ENCODE peak calls at places on chromosomes 3 and 15, in eight cellular contexts. L is colonic mucosa, Z is lower lobe of right lung, Y is body of pancreas, Q is endothelial cell of umbilical vein, D is thoracic aorta, O is stomach, U is gastrocnemius medialis. M is an unnamed sample. For H3K9me3, the result is how much of the 10 kb centered on the place peaks cover.

GRCh38 chr3:171829841-171830559 is 13.1 kb upstream of the TMEM212 start:
- DNase-seq in D (no peak), Y (peak), O (peak), U (peak), Q (peak), Z (peak), L (peak), M (peak)

GRCh38 chr3:170555329-170555728 is 30.5 kb downstream of the SLC7A14 start:
- DNase-seq in Q (no peak), Z (no peak), L (no peak), U (no peak), D (no peak), O (no peak), Y (no peak), M (no peak)

GRCh38 chr3:186746008-186746407 is 28.8 kb downstream of the KNG1 start:
- DNase-seq in D (no peak), U (peak), Q (peak), L (peak), O (peak), Y (peak), Z (peak), M (no peak)

GRCh38 chr15:61327019-61327631 is 98.0 kb upstream of the RORA start:
- DNase-seq in Y (no peak), U (peak), Z (no peak), Q (no peak), O (no peak), L (no peak), D (no peak), M (no peak)

GRCh38 chr15:55917881-55918296 is 75.5 kb downstream of the NEDD4 start:
- DNase-seq in O (peak), Z (no peak), L (peak), Y (no peak), Q (peak), U (peak), D (no peak), M (no peak)

GRCh38 chr3:114496021-114496434 is 202.2 kb downstream of the TIGIT start:
- DNase-seq in Y (no peak), O (no peak), L (no peak), Z (no peak), U (no peak), D (no peak), Q (no peak), M (no peak)

GRCh38 chr15:94671845-94672524 is 440.6 kb downstream of the MCTP2 start:
- DNase-seq in O (no peak), Z (no peak), U (no peak), Y (no peak), D (no peak), Q (peak), L (no peak), M (no peak)

GRCh38 chr3:186303985-186304384 is 58.0 kb downstream of the DGKG start:
- DNase-seq in Z (no peak), D (no peak), L (no peak), Q (no peak), U (no peak), Y (no peak), O (no peak), M (no peak)

GRCh38 chr3:131326307-131326706 is 55.3 kb upstream of the NUDT16 start:
- DNase-seq in D (no peak), Z (no peak), Y (no peak), Q (no peak), L (no peak), O (no peak), U (no peak), M (no peak)

GRCh38 chr3:125052671-125053303 is 3.0 kb downstream of the HEG1 start:
- DNase-seq in Q (peak), Y (no peak), D (no peak), L (no peak), Z (no peak), U (no peak), O (no peak), M (no peak)

GRCh38 chr3:64084640-64085039 is 61.3 kb upstream of the PSMD6 start:
- DNase-seq in Z (no peak), U (no peak), Q (no peak), O (no peak), L (no peak), Y (no peak), D (no peak), M (no peak)

GRCh38 chr3:155296413-155296812 is 2.9 kb upstream of the STRIT1 start:
- DNase-seq in D (no peak), Y (no peak), Q (no peak), Z (no peak), U (no peak), O (no peak), L (no peak), M (no peak)

GRCh38 chr3:194548346-194549321 is 61.8 kb upstream of the ATP13A3 start:
- DNase-seq in L (no peak), Y (no peak), U (no peak), D (no peak), O (no peak), Z (no peak), Q (peak), M (no peak)

GRCh38 chr15:38563723-38564519 is 693 bp downstream of the RASGRP1 start:
- DNase-seq in Y (peak), L (peak), U (peak), Q (peak), O (peak), Z (peak), D (no peak), M (peak)

GRCh38 chr3:141830508-141830907 is 45.9 kb upstream of the ATP1B3 start:
- DNase-seq in U (no peak), Z (no peak), L (no peak), O (no peak), D (no peak), Y (no peak), Q (no peak), M (no peak)

GRCh38 chr3:435161-435560 is 238.6 kb downstream of the CHL1 start:
- DNase-seq in U (no peak), D (no peak), Z (no peak), O (no peak), L (no peak), Y (no peak), Q (no peak), M (no peak)

GRCh38 chr3:425094-425493 is 228.5 kb downstream of the CHL1 start:
- DNase-seq in Y (no peak), O (no peak), Z (no peak), L (no peak), U (no peak), D (no peak), Q (no peak), M (no peak)

GRCh38 chr3:426056-426455 is 229.5 kb downstream of the CHL1 start:
- DNase-seq in Q (no peak), Z (no peak), D (no peak), L (no peak), O (no peak), U (no peak), Y (no peak), M (no peak)

GRCh38 chr3:427128-427527 is 230.6 kb downstream of the CHL1 start:
- DNase-seq in O (no peak), U (no peak), Z (no peak), Q (no peak), D (no peak), Y (no peak), L (no peak), M (no peak)

DNA sequence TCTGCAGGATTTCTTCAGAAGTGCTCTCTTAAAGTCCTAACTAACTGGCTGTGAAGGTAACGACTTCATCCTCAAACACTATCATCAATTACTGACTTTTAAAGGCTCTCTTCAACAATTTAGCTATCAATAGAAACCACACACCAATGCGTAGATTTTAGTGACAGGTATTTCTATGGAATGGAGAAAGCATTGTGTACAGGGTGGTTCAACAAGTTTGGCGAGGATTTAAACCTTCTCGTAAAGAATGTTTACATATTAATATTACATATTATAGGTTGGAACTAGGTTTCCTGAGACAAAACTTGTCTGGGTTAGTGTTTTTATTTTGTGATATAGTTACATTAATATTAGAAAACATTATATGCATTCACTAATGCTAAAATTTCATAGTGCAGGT is 233.6 kb downstream of the CHL1 start:
- DNase-seq in D (no peak), Z (no peak), L (no peak), O (no peak), Q (no peak), Y (no peak), U (no peak), M (no peak)
- H3K9me3 ChIP-seq in D (under half), Z (under half), L (under half), O (under half), Q (under half), Y (under half), U (under half), M (under half)

DNA sequence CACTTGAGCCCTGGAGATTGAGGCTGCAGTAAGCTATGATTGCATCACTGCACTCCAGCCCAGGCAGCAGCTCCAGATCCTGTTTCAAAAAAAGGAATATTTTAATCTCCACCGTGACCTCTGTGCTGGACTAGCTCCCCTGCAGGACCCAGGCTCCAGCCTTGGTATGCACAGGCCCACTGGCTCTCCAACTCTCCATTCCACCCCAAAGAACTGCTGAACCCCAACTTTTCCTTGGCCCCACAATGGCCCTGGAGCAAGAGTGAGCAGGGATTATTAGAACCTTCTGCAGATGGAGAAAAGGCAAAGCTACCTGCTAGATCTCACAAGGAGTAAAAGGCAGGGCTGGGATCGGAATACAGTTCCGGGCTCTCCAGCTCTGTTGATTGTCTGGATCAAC is 32.8 kb upstream of the SFMBT1 start:
- DNase-seq in Z (no peak), O (no peak), U (no peak), L (no peak), D (no peak), Y (no peak), Q (no peak), M (no peak)
- H3K9me3 ChIP-seq in Z (under half), O (under half), U (under half), L (under half), D (under half), Y (under half), Q (under half), M (under half)

GRCh38 chr15:25175789-25176615 is 221.2 kb downstream of the SNRPN start:
- DNase-seq in Y (no peak), O (peak), Z (peak), U (no peak), Q (no peak), L (peak), D (no peak), M (peak)
- H3K9me3 ChIP-seq in Y (under half), O (under half), Z (half or more), U (under half), Q (under half), L (under half), D (under half), M (under half)

GRCh38 chr3:6287063-6287462 is 573.9 kb upstream of the GRM7 start:
- DNase-seq in O (no peak), Z (no peak), Y (no peak), D (no peak), L (no peak), Q (no peak), U (no peak), M (no peak)
- H3K9me3 ChIP-seq in O (under half), Z (under half), Y (under half), D (under half), L (under half), Q (under half), U (under half), M (under half)

DNA sequence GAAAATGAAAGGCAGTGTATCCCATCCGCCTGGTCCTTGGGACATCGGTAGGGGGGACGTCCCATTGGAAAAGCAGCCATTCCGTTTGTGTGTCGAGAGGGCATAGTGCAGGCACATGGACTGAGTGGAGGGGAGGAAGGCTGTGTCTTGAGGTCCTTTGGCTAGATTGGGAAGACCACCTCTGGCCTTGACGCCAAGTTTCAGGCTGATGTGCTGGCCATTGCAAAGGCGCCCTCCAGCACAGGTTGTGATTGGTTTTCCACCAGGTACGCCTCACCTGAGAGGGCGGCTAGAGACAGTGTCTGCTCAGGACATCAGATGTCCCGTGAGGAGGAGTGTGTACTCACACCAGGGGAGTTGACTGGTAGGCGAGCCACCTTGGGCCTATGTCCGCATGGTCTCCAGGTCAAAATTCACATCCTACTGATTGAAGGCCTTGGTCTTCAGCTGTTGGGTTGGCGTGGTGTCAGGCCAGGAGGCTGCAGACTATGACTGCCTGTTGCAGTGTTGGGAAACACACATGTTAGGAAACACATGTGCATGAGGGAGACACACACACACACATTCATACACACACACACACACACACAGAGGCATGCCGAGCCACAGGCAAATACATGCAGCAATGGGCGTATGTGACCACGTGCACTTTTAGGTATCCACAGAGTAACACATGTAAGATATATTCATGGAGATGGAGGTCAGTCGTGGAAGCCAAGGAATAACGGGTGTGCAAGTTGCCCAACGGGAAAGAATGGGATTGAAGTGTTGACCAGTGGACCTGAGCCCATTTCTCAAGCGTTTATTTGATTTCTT is 98.4 kb downstream of the SNRPN start:
- DNase-seq in Z (peak), O (peak), L (peak), U (no peak), D (no peak), Y (no peak), Q (no peak), M (no peak)
- H3K9me3 ChIP-seq in Z (half or more), O (half or more), L (under half), U (half or more), D (half or more), Y (under half), Q (half or more), M (half or more)

GRCh38 chr15:25247418-25248030 is 191.3 kb downstream of the UBE3A start:
- DNase-seq in U (no peak), L (peak), Y (peak), Z (peak), Q (no peak), O (peak), D (no peak), M (no peak)

GRCh38 chr15:25246641-25247417 is 192.0 kb downstream of the UBE3A start:
- DNase-seq in L (peak), Q (no peak), U (peak), O (peak), Y (peak), D (no peak), Z (peak), M (no peak)

GRCh38 chr15:25244731-25245585 is 193.9 kb downstream of the UBE3A start:
- DNase-seq in O (peak), Q (no peak), Y (peak), Z (peak), U (peak), D (no peak), L (peak), M (no peak)

GRCh38 chr15:25243800-25244097 is 195.1 kb downstream of the UBE3A start:
- DNase-seq in U (peak), Z (peak), Q (no peak), L (peak), Y (peak), D (no peak), O (no peak), M (peak)

DNA sequence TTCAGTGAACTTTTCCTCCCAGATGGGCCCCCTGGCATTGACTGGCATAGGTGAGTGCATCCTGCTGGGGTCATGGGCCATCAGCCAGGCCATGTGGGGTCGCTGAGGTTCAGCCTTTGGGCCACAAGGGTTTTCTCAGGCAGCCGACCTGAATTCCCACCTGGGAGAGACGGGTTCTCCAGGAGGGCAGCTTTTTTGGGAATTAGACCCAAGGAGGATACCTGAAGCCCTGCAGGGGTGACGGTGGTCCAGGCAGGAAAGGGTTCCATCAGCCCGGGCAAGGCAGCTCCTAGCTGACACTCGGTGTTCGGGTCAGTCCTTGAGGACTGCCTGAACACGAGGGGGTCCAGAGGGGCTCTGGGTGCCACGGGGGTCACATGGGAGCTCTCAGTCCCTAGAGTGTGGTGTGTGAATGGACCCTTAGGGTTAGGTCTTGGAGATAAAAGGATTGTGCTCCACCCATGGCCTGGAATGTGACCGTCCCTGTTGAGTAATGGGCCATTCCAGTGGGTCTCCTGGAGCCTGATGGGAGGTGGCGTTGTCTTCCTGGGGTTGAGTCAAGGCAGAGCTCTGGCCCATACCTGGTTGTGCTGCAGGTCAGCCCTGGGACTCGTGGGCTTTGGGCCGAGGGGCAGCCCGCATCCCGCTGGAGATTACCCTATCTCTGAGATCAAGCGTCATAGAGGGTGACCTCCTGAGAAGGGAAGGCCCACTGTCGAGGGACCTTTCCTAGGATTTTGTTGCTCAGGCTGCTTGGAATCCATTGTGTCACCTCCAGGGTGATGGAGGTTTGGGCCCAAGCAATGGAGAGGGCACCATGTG is 192.8 kb downstream of the UBE3A start:
- DNase-seq in Y (peak), Q (no peak), O (no peak), D (no peak), L (peak), Z (peak), U (no peak), M (no peak)
- H3K9me3 ChIP-seq in Y (under half), Q (under half), O (under half), D (under half), L (under half), Z (under half), U (under half), M (under half)

GRCh38 chr3:46843508-46843907 is 19.7 kb downstream of the MYL3 start:
- DNase-seq in Y (no peak), Q (no peak), L (no peak), Z (no peak), D (no peak), U (no peak), O (no peak), M (no peak)

GRCh38 chr3:46838301-46838700 is 24.9 kb downstream of the MYL3 start:
- DNase-seq in D (no peak), Y (no peak), Q (no peak), L (no peak), Z (no peak), U (no peak), O (no peak), M (no peak)

GRCh38 chr3:46844851-46845250 is 18.4 kb downstream of the MYL3 start:
- DNase-seq in D (no peak), Z (peak), U (no peak), O (no peak), Y (no peak), Q (no peak), L (no peak), M (no peak)

GRCh38 chr3:46844397-46844796 is 18.8 kb downstream of the MYL3 start:
- DNase-seq in Y (no peak), L (no peak), Q (no peak), U (no peak), O (no peak), Z (no peak), D (no peak), M (no peak)

GRCh38 chr3:46840491-46840890 is 22.8 kb downstream of the MYL3 start:
- DNase-seq in U (no peak), O (no peak), D (no peak), Q (no peak), Z (no peak), Y (no peak), L (no peak), M (no peak)
- H3K9me3 ChIP-seq in U (under half), O (under half), D (under half), Q (under half), Z (under half), Y (under half), L (under half), M (under half)

GRCh38 chr15:70249616-70250015 is 151.9 kb upstream of the TLE3 start:
- DNase-seq in Q (no peak), Y (no peak), L (no peak), O (no peak), U (no peak), D (no peak), Z (no peak), M (no peak)
- H3K9me3 ChIP-seq in Q (under half), Y (under half), L (under half), O (under half), U (under half), D (under half), Z (under half), M (under half)

GRCh38 chr15:25249236-25250010 is 189.4 kb downstream of the UBE3A start:
- DNase-seq in D (no peak), Q (no peak), Z (no peak), Y (no peak), L (peak), O (peak), U (peak), M (peak)

GRCh38 chr15:25251700-25252390 is 187.0 kb downstream of the UBE3A start:
- DNase-seq in D (no peak), U (peak), Z (peak), Q (no peak), L (no peak), Y (peak), O (peak), M (no peak)

GRCh38 chr15:25250011-25250596 is 188.7 kb downstream of the UBE3A start:
- DNase-seq in D (no peak), L (peak), U (no peak), Y (no peak), O (peak), Z (peak), Q (no peak), M (no peak)

GRCh38 chr15:25248583-25249235 is 190.1 kb downstream of the UBE3A start:
- DNase-seq in Y (no peak), L (peak), D (no peak), U (peak), Q (no peak), O (peak), Z (peak), M (peak)

GRCh38 chr15:25250906-25251622 is 187.8 kb downstream of the UBE3A start:
- DNase-seq in L (no peak), O (no peak), Q (no peak), Z (peak), Y (peak), D (no peak), U (peak), M (no peak)
- H3K9me3 ChIP-seq in L (under half), O (under half), Q (under half), Z (under half), Y (under half), D (under half), U (under half), M (under half)

GRCh38 chr3:178989821-178990220 is 81.8 kb downstream of the ZMAT3 start:
- DNase-seq in Y (no peak), Q (no peak), L (no peak), Z (no peak), O (no peak), U (no peak), D (no peak), M (no peak)
- H3K9me3 ChIP-seq in Y (under half), Q (under half), L (under half), Z (under half), O (under half), U (under half), D (under half), M (under half)

M was measured in T-helper 17 cell.